ENCODE peak calls at places on chromosomes 11 and 22, in five cellular contexts. V, F, W, M and O are unnamed samples.

GRCh38 chr11:66956689-66957290 is 1.4 kb downstream of the PC start:
- DNase-seq in V (peak), F (no peak), W (peak), M (peak), O (no peak)

GRCh38 chr22:22773979-22774738 is 113.5 kb upstream of the IGLL5 start:
- DNase-seq in V (no peak), F (no peak), W (no peak), M (no peak), O (no peak)

GRCh38 chr22:45179276-45180049 is 15.7 kb downstream of the NUP50 start:
- DNase-seq in V (no peak), F (no peak), W (no peak), M (no peak), O (no peak)

GRCh38 chr11:60933416-60933815 is 9.2 kb downstream of the TMEM132A start:
- DNase-seq in V (no peak), F (no peak), W (no peak), M (no peak), O (no peak)

GRCh38 chr11:29578806-29579205 is 438.0 kb downstream of the KCNA4 start:
- DNase-seq in V (no peak), F (no peak), W (no peak), M (no peak), O (no peak)

GRCh38 chr22:22692707-22693530 is 48.5 kb downstream of the GGTLC2 start:
- DNase-seq in V (peak), F (no peak), W (no peak), M (peak), O (peak)

GRCh38 chr11:44617671-44618461 is 52.4 kb downstream of the CD82 start:
- DNase-seq in V (no peak), F (no peak), W (no peak), M (no peak), O (peak)

GRCh38 chr22:27581688-27582087 is 219.9 kb downstream of the MN1 start:
- DNase-seq in V (no peak), F (no peak), W (peak), M (no peak), O (no peak)

GRCh38 chr11:95788921-95789505 is 569 bp downstream of the FAM76B start:
- DNase-seq in V (peak), F (no peak), W (peak), M (peak), O (peak)

GRCh38 chr11:121091492-121092179 is 9.4 kb upstream of the TECTA start:
- DNase-seq in V (no peak), F (no peak), W (no peak), M (no peak), O (no peak)

GRCh38 chr11:123245567-123245966 is 50.5 kb upstream of the CLMP start:
- DNase-seq in V (no peak), F (no peak), W (no peak), M (no peak), O (no peak)

GRCh38 chr11:86244063-86244521 is 461 bp upstream of the EED start:
- DNase-seq in V (peak), F (peak), W (peak), M (peak), O (no peak)

GRCh38 chr22:36201630-36202312 is at the start of gene APOL4:
- DNase-seq in V (no peak), F (no peak), W (no peak), M (no peak), O (no peak)

GRCh38 chr11:67311556-67312082 is 8.3 kb downstream of the SSH3 start:
- DNase-seq in V (peak), F (no peak), W (no peak), M (no peak), O (peak)

GRCh38 chr11:72308226-72309073 is 64.5 kb upstream of the PHOX2A start:
- DNase-seq in V (peak), F (peak), W (no peak), M (peak), O (no peak)

GRCh38 chr11:60966867-60967266 is 4.6 kb upstream of the CD6 start:
- DNase-seq in V (no peak), F (no peak), W (no peak), M (no peak), O (no peak)

GRCh38 chr11:73217131-73217809 is 811 bp upstream of the P2RY2 start:
- DNase-seq in V (no peak), F (no peak), W (no peak), M (no peak), O (peak)

GRCh38 chr11:117219001-117219400 is 12.9 kb downstream of the PCSK7 start:
- DNase-seq in V (no peak), F (no peak), W (no peak), M (no peak), O (peak)

GRCh38 chr11:118415739-118416068 is 14.3 kb downstream of the ATP5MG start:
- DNase-seq in V (peak), F (peak), W (no peak), M (peak), O (no peak)

GRCh38 chr22:28977050-28977449 is 84.6 kb downstream of the C22orf31 start:
- DNase-seq in V (no peak), F (no peak), W (no peak), M (peak), O (no peak)

GRCh38 chr11:17508306-17508705 is 31.7 kb upstream of the ABCC8 start:
- DNase-seq in V (no peak), F (no peak), W (no peak), M (no peak), O (no peak)

GRCh38 chr11:69156673-69157155 is 979 bp downstream of the SMIM38 start:
- DNase-seq in V (peak), F (no peak), W (no peak), M (peak), O (no peak)

GRCh38 chr11:108224908-108225786 is 2.3 kb downstream of the ATM start:
- DNase-seq in V (no peak), F (no peak), W (no peak), M (no peak), O (no peak)

GRCh38 chr11:35235944-35236666 is 97.1 kb downstream of the CD44 start:
- DNase-seq in V (peak), F (no peak), W (no peak), M (peak), O (no peak)

GRCh38 chr22:45994516-45995404 is 17.8 kb upstream of the WNT7B start:
- DNase-seq in V (peak), F (no peak), W (peak), M (no peak), O (peak)

GRCh38 chr22:28813772-28814518 is 13.6 kb upstream of the XBP1 start:
- DNase-seq in V (no peak), F (no peak), W (no peak), M (no peak), O (no peak)

GRCh38 chr11:66701432-66702240 is 23.9 kb upstream of the RBM4B start:
- DNase-seq in V (no peak), F (no peak), W (no peak), M (no peak), O (no peak)

GRCh38 chr11:124746621-124747243 is 5.3 kb downstream of the VSIG2 start:
- DNase-seq in V (peak), F (no peak), W (no peak), M (peak), O (no peak)

GRCh38 chr11:123590296-123590912 is 64.0 kb downstream of the SCN3B start:
- DNase-seq in V (peak), F (peak), W (no peak), M (peak), O (no peak)

GRCh38 chr22:40463727-40464126 is 93.3 kb downstream of the SGSM3 start:
- DNase-seq in V (no peak), F (no peak), W (no peak), M (no peak), O (no peak)

GRCh38 chr22:42173183-42173926 is 42.7 kb upstream of the CYP2D6 start:
- DNase-seq in V (no peak), F (no peak), W (no peak), M (no peak), O (no peak)

GRCh38 chr11:109696191-109696897 is 274.4 kb downstream of the C11orf87 start:
- DNase-seq in V (peak), F (no peak), W (no peak), M (peak), O (no peak)

GRCh38 chr11:4072668-4073285 is 21.8 kb upstream of the RRM1 start:
- DNase-seq in V (peak), F (peak), W (peak), M (peak), O (no peak)
- TF ChIP-seq CTCF in V (peak), F (peak), W (peak), M (peak), O (peak)

GRCh38 chr11:111422494-111423249 is 43.6 kb upstream of the POU2AF1 start:
- DNase-seq in V (peak), F (no peak), W (peak), M (peak), O (no peak)
- TF ChIP-seq CTCF in V (peak), F (peak), W (peak), M (peak), O (peak)

DNA sequence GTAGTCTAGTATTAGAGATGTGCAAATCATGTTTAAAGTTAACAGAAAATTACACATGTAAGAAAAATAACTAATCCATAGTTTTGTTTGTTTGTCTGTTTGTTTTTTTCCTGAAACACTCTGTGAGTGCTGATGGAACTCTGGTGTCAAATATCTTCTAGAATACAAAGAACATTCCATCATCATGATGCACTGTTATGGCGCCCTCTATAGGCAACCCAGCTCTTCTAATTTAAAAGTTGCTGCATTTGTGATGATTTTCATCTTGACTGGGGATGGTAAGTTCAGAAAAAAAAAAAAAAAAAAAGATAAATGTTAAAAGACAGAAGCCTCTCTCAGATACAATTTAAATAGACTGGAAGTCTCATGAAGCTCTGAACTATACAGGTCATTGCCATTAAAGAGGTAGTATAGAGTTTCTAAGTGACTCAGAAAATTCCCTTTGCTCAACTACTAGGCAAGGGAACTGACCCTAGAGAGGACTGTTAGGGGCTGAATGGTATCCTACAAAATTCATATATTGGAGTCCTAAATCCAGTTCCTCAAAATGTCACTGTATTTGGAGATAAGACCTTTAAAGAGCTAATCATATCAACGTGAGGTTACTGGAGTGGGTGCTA is 597.2 kb upstream of the ANO3 start:
- DNase-seq in V (peak), F (no peak), W (no peak), M (peak), O (no peak)
- TF ChIP-seq CTCF in V (peak), F (no peak), W (peak), M (no peak), O (peak)

DNA sequence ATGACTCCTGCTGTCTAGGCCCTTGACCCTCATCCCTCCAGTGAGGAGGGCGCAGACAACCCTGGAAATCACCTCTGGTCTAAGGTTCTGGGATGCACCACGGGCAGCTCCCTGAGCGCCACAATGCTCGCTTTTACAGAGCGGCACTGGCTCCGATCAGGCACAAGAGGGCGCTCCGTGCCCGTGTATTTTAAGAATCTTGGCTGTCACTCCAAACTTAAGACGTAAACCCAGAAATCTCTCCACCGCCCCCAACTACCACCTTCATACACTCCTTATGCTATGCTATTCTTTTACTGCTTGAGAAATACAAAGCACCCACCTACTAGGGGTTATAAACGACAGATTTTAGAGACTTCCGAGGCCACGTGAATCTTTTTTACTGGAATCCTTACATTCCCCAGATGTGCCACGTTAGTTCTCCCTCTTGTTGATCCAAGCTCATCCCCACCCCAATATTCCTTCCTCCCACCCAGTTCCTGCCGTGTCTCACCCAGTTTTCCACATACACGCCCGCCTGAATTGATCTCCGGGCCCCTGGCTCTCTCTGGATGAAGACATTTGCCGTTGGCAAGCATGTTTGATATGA is 453.6 kb downstream of the OPCML start:
- DNase-seq in V (peak), F (no peak), W (peak), M (peak), O (no peak)
- TF ChIP-seq CTCF in V (peak), F (peak), W (peak), M (peak), O (peak)

DNA sequence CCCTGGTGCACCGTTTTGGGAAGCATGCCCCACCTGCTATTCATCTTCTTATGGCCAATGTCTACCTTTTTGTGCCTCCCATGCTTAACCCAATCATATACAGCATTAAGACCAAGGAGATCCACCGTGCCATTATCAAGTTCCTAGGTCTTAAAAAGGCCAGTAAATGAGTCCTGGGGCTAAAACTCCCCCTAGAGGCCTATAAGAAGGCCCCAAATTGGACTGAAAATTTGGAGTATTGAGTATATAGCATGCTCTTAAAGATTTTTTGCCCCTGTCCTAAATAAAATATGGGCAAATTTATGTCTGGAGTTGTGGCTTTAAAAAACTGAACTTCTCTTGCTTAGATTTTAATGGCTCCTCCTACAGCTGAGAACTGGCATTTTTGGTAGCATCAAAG is 6.6 kb downstream of the OR51M1 start:
- DNase-seq in V (no peak), F (no peak), W (no peak), M (no peak), O (no peak)
- TF ChIP-seq CTCF in V (no peak), F (no peak), W (no peak), M (peak), O (no peak)

GRCh38 chr22:31995046-31995445 is 48.0 kb upstream of the SLC5A1 start:
- DNase-seq in V (no peak), F (no peak), W (no peak), M (no peak), O (no peak)
- TF ChIP-seq CTCF in V (no peak), F (peak), W (no peak), M (no peak), O (peak)

GRCh38 chr11:3161720-3162409 is 3.2 kb downstream of the OSBPL5 start:
- DNase-seq in V (no peak), F (no peak), W (no peak), M (no peak), O (no peak)

GRCh38 chr11:3164540-3165151 is 464 bp downstream of the OSBPL5 start:
- DNase-seq in V (no peak), F (no peak), W (no peak), M (no peak), O (peak)

GRCh38 chr11:3162410-3163240 is 2.5 kb downstream of the OSBPL5 start:
- DNase-seq in V (no peak), F (no peak), W (peak), M (no peak), O (no peak)

GRCh38 chr11:3164138-3164539 is 971 bp downstream of the OSBPL5 start:
- DNase-seq in V (no peak), F (no peak), W (no peak), M (no peak), O (peak)

GRCh38 chr11:3163241-3163981 is 1.7 kb downstream of the OSBPL5 start:
- DNase-seq in V (no peak), F (no peak), W (peak), M (no peak), O (no peak)
- TF ChIP-seq CTCF in V (no peak), F (no peak), W (no peak), M (no peak), O (no peak)

GRCh38 chr11:12052676-12053605 is 44.5 kb upstream of the DKK3 start:
- DNase-seq in V (no peak), F (no peak), W (no peak), M (no peak), O (no peak)
- TF ChIP-seq CTCF in V (no peak), F (no peak), W (no peak), M (no peak), O (peak)

GRCh38 chr11:83410605-83411565 is 124.7 kb upstream of the CCDC90B start:
- DNase-seq in V (no peak), F (no peak), W (no peak), M (no peak), O (no peak)
- TF ChIP-seq CTCF in V (no peak), F (no peak), W (no peak), M (no peak), O (no peak)